ENCODE peak calls at places on chromosome 3, in ten cellular contexts. M is ACHN; R is MCF 10A; I is epithelial cell of esophagus; S is cardiac muscle cell; Q is CD8-positive, alpha-beta T cell; W is GM10248; U is NCI-H1105 treated with DMSO at 0.1 percent for 48 hours; Z is left cardiac atrium; D is BE2C. B is an unnamed sample.

GRCh38 chr3:97232635-97233034 is 418.2 kb downstream of the EPHA6 start:
- DNase-seq in D (peak; percentile 90), Z (no peak), R (peak; percentile 75), I (peak; percentile 43), U (peak; percentile 95), S (peak; percentile 34), M (no peak), Q (no peak), W (no peak), B (no peak)

GRCh38 chr3:160210799-160211221 is 14.4 kb upstream of the C3orf80 start:
- DNase-seq in U (no peak), D (no peak), R (peak; percentile 56), S (no peak), Q (no peak), W (no peak), I (peak; percentile 71), Z (no peak), M (peak; percentile 59), B (peak; percentile 40)

GRCh38 chr3:8441969-8442559 is 59.6 kb upstream of the LMCD1 start:
- DNase-seq in Q (no peak), M (peak; percentile 78), W (peak; percentile 35), R (peak; percentile 69), Z (no peak), S (peak; percentile 70), D (no peak), I (peak; percentile 62), U (peak; percentile 16), B (peak; percentile 30)

GRCh38 chr3:77835916-77836315 is 796.0 kb downstream of the ROBO2 start:
- DNase-seq in R (no peak), U (no peak), Q (no peak), M (no peak), S (no peak), W (no peak), Z (no peak), D (no peak), I (no peak), B (no peak)

GRCh38 chr3:128311441-128311844 is 155.2 kb downstream of the DNAJB8 start:
- DNase-seq in D (no peak), S (peak; percentile 47), Q (no peak), W (no peak), U (no peak), M (no peak), I (no peak), Z (no peak), R (no peak), B (no peak)

GRCh38 chr3:107208100-107208499 is 169.1 kb upstream of the CCDC54 start:
- DNase-seq in S (peak; percentile 72), I (peak; percentile 66), D (peak; percentile 33), W (no peak), Z (no peak), U (peak; percentile 26), Q (no peak), R (peak; percentile 95), M (peak; percentile 17), B (peak; percentile 93)

GRCh38 chr3:186732169-186732766 is 15.1 kb downstream of the KNG1 start:
- DNase-seq in Q (no peak), I (no peak), M (no peak), R (no peak), D (no peak), Z (no peak), W (no peak), U (no peak), S (no peak), B (no peak)

GRCh38 chr3:107367353-107367752 is 9.9 kb upstream of the CCDC54 start:
- DNase-seq in R (peak; percentile 79), Q (no peak), U (no peak), M (peak; percentile 49), S (no peak), W (no peak), D (no peak), I (peak; percentile 83), Z (no peak), B (peak; percentile 72)

GRCh38 chr3:169764453-169765280 is at the start of gene TERC:
- DNase-seq in M (peak; percentile 89), I (peak; percentile 90), R (peak; percentile 95), U (peak; percentile 96), Z (peak; percentile 94), W (peak; percentile 85), S (peak; percentile 74), Q (peak; percentile 88), D (peak; percentile 95), B (peak; percentile 74)

GRCh38 chr3:188979236-188979635 is 192.5 kb upstream of the TPRG1 start:
- DNase-seq in R (no peak), S (no peak), W (no peak), Q (no peak), I (no peak), U (peak; percentile 100), Z (no peak), M (no peak), D (no peak), B (no peak)

GRCh38 chr3:17742837-17743659 is 617 bp upstream of the TBC1D5 start:
- DNase-seq in D (no peak), M (no peak), U (no peak), W (no peak), I (no peak), R (no peak), S (no peak), Q (no peak), Z (no peak), B (no peak)

GRCh38 chr3:39378092-39378491 is 5.1 kb upstream of the SLC25A38 start:
- DNase-seq in R (peak; percentile 67), W (peak; percentile 70), Z (no peak), Q (peak; percentile 45), I (peak; percentile 77), D (peak; percentile 24), S (peak; percentile 73), U (no peak), M (peak; percentile 42), B (peak; percentile 43)

GRCh38 chr3:140920029-140920428 is 21.6 kb upstream of the SLC25A36 start:
- DNase-seq in I (peak; percentile 39), M (no peak), S (no peak), U (no peak), Z (no peak), D (no peak), Q (no peak), R (no peak), W (no peak), B (peak; percentile 51)

GRCh38 chr3:190840146-190840545 is 22.3 kb downstream of the GMNC start:
- DNase-seq in I (peak; percentile 39), Z (no peak), D (no peak), U (no peak), Q (no peak), R (peak; percentile 38), M (no peak), S (peak; percentile 35), W (no peak), B (peak; percentile 2)

GRCh38 chr3:170721563-170721962 is 135.7 kb upstream of the SLC7A14 start:
- DNase-seq in M (no peak), S (no peak), U (no peak), W (no peak), Z (no peak), I (peak; percentile 19), Q (no peak), D (no peak), R (peak; percentile 44), B (peak; percentile 39)

GRCh38 chr3:15535757-15536156 is 14.3 kb upstream of the COLQ start:
- DNase-seq in M (no peak), U (no peak), S (no peak), I (peak; percentile 67), R (no peak), Z (no peak), W (peak; percentile 45), D (no peak), Q (no peak), B (peak; percentile 39)

GRCh38 chr3:48215466-48215865 is 7.8 kb upstream of the CAMP start:
- DNase-seq in M (peak; percentile 54), S (no peak), Z (peak; percentile 51), I (no peak), D (no peak), R (peak; percentile 27), U (no peak), Q (no peak), W (no peak), B (no peak)

GRCh38 chr3:32684029-32684799 is 774 bp upstream of the CNOT10 start:
- DNase-seq in Z (no peak), M (no peak), Q (no peak), U (no peak), S (no peak), I (no peak), W (no peak), R (no peak), D (no peak), B (no peak)

GRCh38 chr3:151320131-151320530 is 3.5 kb upstream of the GPR87 start:
- DNase-seq in Z (no peak), U (no peak), W (no peak), M (no peak), I (peak; percentile 68), S (no peak), R (peak; percentile 69), Q (no peak), D (no peak), B (no peak)

GRCh38 chr3:144774897-144775296 is 803.3 kb downstream of the DIPK2A start:
- DNase-seq in M (no peak), W (no peak), Z (no peak), Q (no peak), S (no peak), U (no peak), D (peak; percentile 50), R (no peak), I (no peak), B (no peak)

GRCh38 chr3:188689101-188689574 is 482.6 kb upstream of the TPRG1 start:
- DNase-seq in W (no peak), I (peak; percentile 32), M (no peak), D (no peak), S (no peak), Z (no peak), Q (no peak), U (no peak), R (peak; percentile 82), B (no peak)

GRCh38 chr3:129162729-129163579 is 2.1 kb upstream of the ISY1 start:
- DNase-seq in W (no peak), D (no peak), R (peak; percentile 40), Z (no peak), I (no peak), M (peak; percentile 19), U (no peak), S (no peak), Q (no peak), B (no peak)

GRCh38 chr3:194870394-194871110 is 184.9 kb downstream of the FAM43A start:
- DNase-seq in D (no peak), R (peak; percentile 94), W (no peak), Q (no peak), M (no peak), Z (no peak), S (peak; percentile 49), U (no peak), I (peak; percentile 70), B (peak; percentile 79)

GRCh38 chr3:196499807-196500524 is 3.6 kb downstream of the RNF168 start:
- DNase-seq in U (no peak), S (no peak), R (peak; percentile 31), M (no peak), W (no peak), Q (no peak), D (no peak), Z (no peak), I (no peak), B (no peak)

GRCh38 chr3:111277226-111277625 is 205.6 kb downstream of the NECTIN3 start:
- DNase-seq in S (peak; percentile 38), D (no peak), Q (no peak), Z (no peak), M (peak; percentile 30), I (peak; percentile 26), R (no peak), W (no peak), U (no peak), B (peak; percentile 20)

GRCh38 chr3:144073698-144074097 is 102.1 kb downstream of the DIPK2A start:
- DNase-seq in Z (no peak), D (no peak), R (no peak), U (no peak), S (no peak), I (peak; percentile 31), W (no peak), Q (no peak), M (no peak), B (no peak)

GRCh38 chr3:146072061-146072460 is 88.9 kb downstream of the PLOD2 start:
- DNase-seq in D (no peak), W (no peak), S (no peak), Q (no peak), U (no peak), R (no peak), I (no peak), Z (no peak), M (no peak), B (no peak)

GRCh38 chr3:146889616-146890015 is 284.5 kb upstream of the PLSCR5 start:
- DNase-seq in Z (no peak), I (no peak), D (no peak), R (no peak), W (no peak), S (no peak), U (peak; percentile 79), M (no peak), Q (no peak), B (no peak)